ENCODE peak calls at places on chromosome X, in five cellular contexts. One of them, this sample, is unnamed.

GRCh38 chrX:69182818-69183375 is 17.6 kb upstream of the PJA1 start:
- DNase-seq in stimulated activated naive CD8-positive, alpha-beta T cell treated with anti-CD3 and anti-CD28 coated beads, Interleukin-15, Interleukin-2, amounts not matched to agents 100 U/mL and 50 U/mL, for 24 hours: no peak
- DNase-seq in T-cell: no peak
- DNase-seq in activated B cell treated with CpG ODN at 0.5 μM for 24 hours: no peak
- DNase-seq in stimulated activated CD4-positive, alpha-beta T cell treated with anti-CD3 and anti-CD28 coated beads, Interleukin-4, amount 100 ng/mL, for 4 hours: no peak
- DNase-seq in this sample: no peak

GRCh38 chrX:153438522-153438921 is 7.3 kb downstream of the TREX2 start:
- DNase-seq in stimulated activated naive CD8-positive, alpha-beta T cell treated with anti-CD3 and anti-CD28 coated beads, Interleukin-15, Interleukin-2, amounts not matched to agents 100 U/mL and 50 U/mL, for 24 hours: no peak
- DNase-seq in T-cell: no peak
- DNase-seq in activated B cell treated with CpG ODN at 0.5 μM for 24 hours: no peak
- DNase-seq in stimulated activated CD4-positive, alpha-beta T cell treated with anti-CD3 and anti-CD28 coated beads, Interleukin-4, amount 100 ng/mL, for 4 hours: no peak
- DNase-seq in this sample: no peak

GRCh38 chrX:25028726-25029125 is 13.0 kb upstream of the ARX start:
- DNase-seq in stimulated activated naive CD8-positive, alpha-beta T cell treated with anti-CD3 and anti-CD28 coated beads, Interleukin-15, Interleukin-2, amounts not matched to agents 100 U/mL and 50 U/mL, for 24 hours: no peak
- DNase-seq in T-cell: no peak
- DNase-seq in activated B cell treated with CpG ODN at 0.5 μM for 24 hours: no peak
- DNase-seq in stimulated activated CD4-positive, alpha-beta T cell treated with anti-CD3 and anti-CD28 coated beads, Interleukin-4, amount 100 ng/mL, for 4 hours: no peak
- DNase-seq in this sample: no peak

GRCh38 chrX:54891573-54891972 is 29.1 kb upstream of the TRO start:
- DNase-seq in stimulated activated naive CD8-positive, alpha-beta T cell treated with anti-CD3 and anti-CD28 coated beads, Interleukin-15, Interleukin-2, amounts not matched to agents 100 U/mL and 50 U/mL, for 24 hours: peak
- DNase-seq in T-cell: peak
- DNase-seq in activated B cell treated with CpG ODN at 0.5 μM for 24 hours: no peak
- DNase-seq in stimulated activated CD4-positive, alpha-beta T cell treated with anti-CD3 and anti-CD28 coated beads, Interleukin-4, amount 100 ng/mL, for 4 hours: peak
- DNase-seq in this sample: peak

GRCh38 chrX:138858946-138859345 is 147.4 kb upstream of the FGF13 start:
- DNase-seq in stimulated activated naive CD8-positive, alpha-beta T cell treated with anti-CD3 and anti-CD28 coated beads, Interleukin-15, Interleukin-2, amounts not matched to agents 100 U/mL and 50 U/mL, for 24 hours: no peak
- DNase-seq in T-cell: no peak
- DNase-seq in activated B cell treated with CpG ODN at 0.5 μM for 24 hours: no peak
- DNase-seq in stimulated activated CD4-positive, alpha-beta T cell treated with anti-CD3 and anti-CD28 coated beads, Interleukin-4, amount 100 ng/mL, for 4 hours: no peak
- DNase-seq in this sample: no peak

GRCh38 chrX:123201720-123202119 is 17.6 kb downstream of the GRIA3 start:
- DNase-seq in stimulated activated naive CD8-positive, alpha-beta T cell treated with anti-CD3 and anti-CD28 coated beads, Interleukin-15, Interleukin-2, amounts not matched to agents 100 U/mL and 50 U/mL, for 24 hours: no peak
- DNase-seq in T-cell: no peak
- DNase-seq in activated B cell treated with CpG ODN at 0.5 μM for 24 hours: no peak
- DNase-seq in stimulated activated CD4-positive, alpha-beta T cell treated with anti-CD3 and anti-CD28 coated beads, Interleukin-4, amount 100 ng/mL, for 4 hours: no peak
- DNase-seq in this sample: no peak

GRCh38 chrX:21840199-21840557 is 761 bp downstream of the MBTPS2 start:
- DNase-seq in stimulated activated naive CD8-positive, alpha-beta T cell treated with anti-CD3 and anti-CD28 coated beads, Interleukin-15, Interleukin-2, amounts not matched to agents 100 U/mL and 50 U/mL, for 24 hours: no peak
- DNase-seq in T-cell: no peak
- DNase-seq in activated B cell treated with CpG ODN at 0.5 μM for 24 hours: no peak
- DNase-seq in stimulated activated CD4-positive, alpha-beta T cell treated with anti-CD3 and anti-CD28 coated beads, Interleukin-4, amount 100 ng/mL, for 4 hours: no peak
- DNase-seq in this sample: no peak

GRCh38 chrX:10648608-10649007 is 28.2 kb upstream of the MID1 start:
- DNase-seq in stimulated activated naive CD8-positive, alpha-beta T cell treated with anti-CD3 and anti-CD28 coated beads, Interleukin-15, Interleukin-2, amounts not matched to agents 100 U/mL and 50 U/mL, for 24 hours: no peak
- DNase-seq in T-cell: no peak
- DNase-seq in activated B cell treated with CpG ODN at 0.5 μM for 24 hours: no peak
- DNase-seq in stimulated activated CD4-positive, alpha-beta T cell treated with anti-CD3 and anti-CD28 coated beads, Interleukin-4, amount 100 ng/mL, for 4 hours: no peak
- DNase-seq in this sample: no peak

GRCh38 chrX:5113128-5113527 is 1115.5 kb downstream of the NLGN4X start:
- DNase-seq in stimulated activated naive CD8-positive, alpha-beta T cell treated with anti-CD3 and anti-CD28 coated beads, Interleukin-15, Interleukin-2, amounts not matched to agents 100 U/mL and 50 U/mL, for 24 hours: no peak
- DNase-seq in T-cell: no peak
- DNase-seq in activated B cell treated with CpG ODN at 0.5 μM for 24 hours: no peak
- DNase-seq in stimulated activated CD4-positive, alpha-beta T cell treated with anti-CD3 and anti-CD28 coated beads, Interleukin-4, amount 100 ng/mL, for 4 hours: no peak
- DNase-seq in this sample: no peak

GRCh38 chrX:19373034-19373891 is 29.5 kb downstream of the PDHA1 start:
- DNase-seq in stimulated activated naive CD8-positive, alpha-beta T cell treated with anti-CD3 and anti-CD28 coated beads, Interleukin-15, Interleukin-2, amounts not matched to agents 100 U/mL and 50 U/mL, for 24 hours: no peak
- DNase-seq in T-cell: no peak
- DNase-seq in activated B cell treated with CpG ODN at 0.5 μM for 24 hours: no peak
- DNase-seq in stimulated activated CD4-positive, alpha-beta T cell treated with anti-CD3 and anti-CD28 coated beads, Interleukin-4, amount 100 ng/mL, for 4 hours: no peak
- DNase-seq in this sample: no peak

GRCh38 chrX:45824471-45824870 is 623.8 kb upstream of the DIPK2B start:
- DNase-seq in stimulated activated naive CD8-positive, alpha-beta T cell treated with anti-CD3 and anti-CD28 coated beads, Interleukin-15, Interleukin-2, amounts not matched to agents 100 U/mL and 50 U/mL, for 24 hours: peak
- DNase-seq in T-cell: no peak
- DNase-seq in activated B cell treated with CpG ODN at 0.5 μM for 24 hours: no peak
- DNase-seq in stimulated activated CD4-positive, alpha-beta T cell treated with anti-CD3 and anti-CD28 coated beads, Interleukin-4, amount 100 ng/mL, for 4 hours: peak
- DNase-seq in this sample: no peak

GRCh38 chrX:154321152-154321551 is 25.6 kb downstream of the TKTL1 start:
- DNase-seq in stimulated activated naive CD8-positive, alpha-beta T cell treated with anti-CD3 and anti-CD28 coated beads, Interleukin-15, Interleukin-2, amounts not matched to agents 100 U/mL and 50 U/mL, for 24 hours: no peak
- DNase-seq in T-cell: no peak
- DNase-seq in activated B cell treated with CpG ODN at 0.5 μM for 24 hours: no peak
- DNase-seq in stimulated activated CD4-positive, alpha-beta T cell treated with anti-CD3 and anti-CD28 coated beads, Interleukin-4, amount 100 ng/mL, for 4 hours: no peak
- DNase-seq in this sample: no peak

GRCh38 chrX:108736509-108737479 is at the start of gene IRS4:
- DNase-seq in stimulated activated naive CD8-positive, alpha-beta T cell treated with anti-CD3 and anti-CD28 coated beads, Interleukin-15, Interleukin-2, amounts not matched to agents 100 U/mL and 50 U/mL, for 24 hours: no peak
- DNase-seq in T-cell: no peak
- DNase-seq in activated B cell treated with CpG ODN at 0.5 μM for 24 hours: no peak
- DNase-seq in stimulated activated CD4-positive, alpha-beta T cell treated with anti-CD3 and anti-CD28 coated beads, Interleukin-4, amount 100 ng/mL, for 4 hours: no peak
- DNase-seq in this sample: no peak

GRCh38 chrX:20173856-20174255 is 32.2 kb upstream of the EIF1AX start:
- DNase-seq in stimulated activated naive CD8-positive, alpha-beta T cell treated with anti-CD3 and anti-CD28 coated beads, Interleukin-15, Interleukin-2, amounts not matched to agents 100 U/mL and 50 U/mL, for 24 hours: no peak
- DNase-seq in T-cell: no peak
- DNase-seq in activated B cell treated with CpG ODN at 0.5 μM for 24 hours: no peak
- DNase-seq in stimulated activated CD4-positive, alpha-beta T cell treated with anti-CD3 and anti-CD28 coated beads, Interleukin-4, amount 100 ng/mL, for 4 hours: no peak
- DNase-seq in this sample: no peak

GRCh38 chrX:139692506-139692849 is 15.5 kb downstream of the MCF2 start:
- DNase-seq in stimulated activated naive CD8-positive, alpha-beta T cell treated with anti-CD3 and anti-CD28 coated beads, Interleukin-15, Interleukin-2, amounts not matched to agents 100 U/mL and 50 U/mL, for 24 hours: no peak
- DNase-seq in T-cell: no peak
- DNase-seq in activated B cell treated with CpG ODN at 0.5 μM for 24 hours: no peak
- DNase-seq in stimulated activated CD4-positive, alpha-beta T cell treated with anti-CD3 and anti-CD28 coated beads, Interleukin-4, amount 100 ng/mL, for 4 hours: no peak
- DNase-seq in this sample: no peak